ENCODE peak calls at places on chromosomes 2 and 18, in four cellular contexts. L is astrocyte of the spinal cord, J is cardiac muscle cell, S is astrocyte. N is an unnamed sample.

GRCh38 chr2:182379235-182379634 is 47.6 kb downstream of the PDE1A start:
- DNase-seq in L (peak; percentile 75), J (no peak), S (peak; percentile 58), N (peak; percentile 84)

GRCh38 chr18:76801567-76802505 is 20.5 kb upstream of the ZNF236 start:
- DNase-seq in L (peak; percentile 50), J (peak; percentile 65), S (no peak), N (peak; percentile 56)

GRCh38 chr2:43110442-43110871 is 115.9 kb downstream of the ZFP36L2 start:
- DNase-seq in L (peak; percentile 50), J (peak; percentile 74), S (peak; percentile 89), N (peak; percentile 81)

GRCh38 chr2:28142403-28142802 is 250.3 kb upstream of the FOSL2 start:
- DNase-seq in L (no peak), J (no peak), S (peak; percentile 22), N (peak; percentile 70)

GRCh38 chr2:40668435-40668834 is 216.5 kb upstream of the SLC8A1 start:
- DNase-seq in L (no peak), J (no peak), S (no peak), N (peak; percentile 60)

GRCh38 chr2:169709970-169710369 is 15.7 kb downstream of the PHOSPHO2 start:
- DNase-seq in L (no peak), J (no peak), S (no peak), N (no peak)

GRCh38 chr2:102033028-102033749 is 41.4 kb downstream of the IL1R2 start:
- DNase-seq in L (peak; percentile 96), J (no peak), S (peak; percentile 93), N (peak; percentile 98)

GRCh38 chr2:155852156-155852555 is 480.4 kb downstream of the NR4A2 start:
- DNase-seq in L (no peak), J (no peak), S (no peak), N (no peak)

GRCh38 chr2:235864746-235865535 is 303.2 kb downstream of the GBX2 start:
- DNase-seq in L (peak; percentile 23), J (no peak), S (peak; percentile 29), N (peak; percentile 10)
- H3K4me3 ChIP-seq in L (no peak overlapping the region), J (no peak overlapping the region), S (peak overlapping the region; percentile 42), N (no peak overlapping the region)

GRCh38 chr18:50933684-50934083 is 34.2 kb upstream of the ELAC1 start:
- DNase-seq in L (no peak), J (peak; percentile 26), S (no peak), N (no peak)

GRCh38 chr18:50938912-50939311 is 28.9 kb upstream of the ELAC1 start:
- DNase-seq in L (no peak), J (no peak), S (no peak), N (no peak)

GRCh38 chr18:50934545-50935211 is 33.2 kb upstream of the ELAC1 start:
- DNase-seq in L (no peak), J (no peak), S (no peak), N (no peak)

GRCh38 chr18:50937183-50937582 is 30.7 kb upstream of the ELAC1 start:
- DNase-seq in L (no peak), J (no peak), S (no peak), N (no peak)
- TF ChIP-seq CTCF in L (no peak), J (no peak), S (no peak), N (no peak)

GRCh38 chr2:236172238-236172865 is 4.2 kb upstream of the GBX2 start:
- DNase-seq in L (no peak), J (no peak), S (no peak), N (no peak)

GRCh38 chr2:236174608-236175001 is 6.4 kb upstream of the GBX2 start:
- DNase-seq in L (no peak), J (no peak), S (no peak), N (no peak)

GRCh38 chr2:236172866-236173733 is 4.9 kb upstream of the GBX2 start:
- DNase-seq in L (no peak), J (no peak), S (no peak), N (no peak)

GRCh38 chr2:236176417-236176816 is 8.2 kb upstream of the GBX2 start:
- DNase-seq in L (no peak), J (peak; percentile 62), S (no peak), N (peak; percentile 48)

DNA sequence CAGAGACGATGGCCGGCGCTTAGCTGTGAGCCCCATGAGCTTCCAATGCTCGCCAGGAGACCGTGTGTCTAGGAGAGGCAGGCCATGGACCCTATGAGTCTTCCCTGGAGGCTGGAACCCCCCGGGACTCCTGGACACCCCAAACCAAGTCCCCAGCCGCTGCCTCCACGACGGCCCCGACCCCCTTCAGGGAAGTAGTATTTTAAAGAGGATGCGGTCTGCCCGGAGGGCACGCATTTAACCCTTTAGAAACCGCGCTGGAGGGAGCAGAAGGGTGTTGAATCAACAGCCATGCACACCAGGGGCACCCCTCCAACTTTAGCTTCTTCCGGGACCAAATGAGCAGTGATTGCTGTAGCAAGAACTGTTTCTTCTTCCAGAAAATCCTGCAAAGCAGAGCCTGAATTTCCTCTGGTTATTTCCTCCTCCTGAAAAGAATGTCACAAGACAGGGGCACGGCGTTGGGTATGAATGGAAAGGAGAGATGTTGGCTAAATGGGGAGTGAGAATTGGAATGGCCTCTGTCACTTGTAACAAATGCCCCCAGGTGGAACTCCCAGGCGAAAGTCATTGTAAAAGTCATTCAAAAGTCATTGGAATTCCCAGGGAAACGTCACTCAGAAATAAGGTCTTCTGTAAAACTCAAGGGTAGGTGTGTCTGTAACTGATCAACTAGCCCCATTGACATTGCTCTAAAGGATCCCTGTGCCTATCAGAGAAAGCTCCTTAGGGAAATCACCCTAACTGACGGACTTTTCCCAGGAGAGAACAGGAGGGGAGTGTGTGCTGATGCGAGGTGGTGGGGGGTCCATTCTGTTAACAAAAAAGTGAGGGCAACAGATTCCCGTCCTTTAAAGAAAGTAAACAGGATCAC is 5.8 kb upstream of the GBX2 start:
- DNase-seq in L (no peak), J (no peak), S (no peak), N (no peak)
- H3K4me3 ChIP-seq in L (no peak overlapping the region), J (no peak overlapping the region), S (no peak overlapping the region), N (no peak overlapping the region)

DNA sequence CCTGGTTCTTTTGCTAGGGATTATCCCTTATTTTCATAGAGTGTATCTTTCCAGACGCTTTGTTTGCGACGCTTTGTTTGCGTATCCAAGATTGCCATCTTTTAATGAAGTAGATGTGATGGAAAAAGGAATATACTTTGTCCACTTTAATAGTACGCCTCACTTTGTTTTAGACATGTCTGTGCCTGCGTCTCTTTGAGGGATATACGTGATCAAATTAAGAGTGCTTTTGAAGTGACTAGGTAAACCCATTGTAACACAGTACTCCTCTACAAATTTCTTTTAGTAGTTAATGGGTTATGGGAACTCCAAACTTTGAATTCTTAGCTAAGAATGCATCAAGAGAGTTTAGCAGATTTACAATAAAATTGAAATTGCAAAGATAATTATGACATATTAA is 27.9 kb downstream of the ACSL3 start:
- DNase-seq in L (no peak), J (no peak), S (no peak), N (no peak)
- TF ChIP-seq CTCF in L (no peak), J (no peak), S (no peak), N (no peak)

DNA sequence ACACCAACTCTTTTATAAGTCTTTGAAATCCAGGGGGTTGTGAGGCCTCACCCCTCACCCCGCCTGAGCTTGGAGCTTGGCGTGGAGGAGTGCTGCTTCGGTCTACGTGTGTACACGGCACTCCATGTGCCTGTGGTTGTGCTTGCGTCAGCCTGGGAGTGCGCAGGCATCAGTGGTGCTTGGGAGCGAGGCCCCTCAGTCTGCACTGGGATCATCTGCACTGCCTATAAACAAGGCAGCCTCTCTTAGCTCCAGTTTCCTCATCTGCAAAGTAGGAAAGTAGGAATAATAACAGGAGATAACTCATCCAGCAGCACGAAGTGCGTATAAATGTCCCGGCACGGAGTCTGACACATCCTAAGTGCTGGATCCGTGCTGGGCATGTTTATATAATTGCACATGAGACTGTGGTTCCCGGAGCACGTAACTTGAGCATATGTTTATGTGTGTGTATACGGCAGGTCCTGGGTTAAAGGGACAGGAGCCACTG is 1.2 kb downstream of the GYPC start:
- DNase-seq in L (peak; percentile 95), J (no peak), S (peak; percentile 84), N (peak; percentile 95)
- H3K4me3 ChIP-seq in L (peak overlapping the region; percentile 67), J (peak overlapping the region; percentile 43), S (peak overlapping the region; percentile 78), N (peak overlapping the region; percentile 84)

DNA sequence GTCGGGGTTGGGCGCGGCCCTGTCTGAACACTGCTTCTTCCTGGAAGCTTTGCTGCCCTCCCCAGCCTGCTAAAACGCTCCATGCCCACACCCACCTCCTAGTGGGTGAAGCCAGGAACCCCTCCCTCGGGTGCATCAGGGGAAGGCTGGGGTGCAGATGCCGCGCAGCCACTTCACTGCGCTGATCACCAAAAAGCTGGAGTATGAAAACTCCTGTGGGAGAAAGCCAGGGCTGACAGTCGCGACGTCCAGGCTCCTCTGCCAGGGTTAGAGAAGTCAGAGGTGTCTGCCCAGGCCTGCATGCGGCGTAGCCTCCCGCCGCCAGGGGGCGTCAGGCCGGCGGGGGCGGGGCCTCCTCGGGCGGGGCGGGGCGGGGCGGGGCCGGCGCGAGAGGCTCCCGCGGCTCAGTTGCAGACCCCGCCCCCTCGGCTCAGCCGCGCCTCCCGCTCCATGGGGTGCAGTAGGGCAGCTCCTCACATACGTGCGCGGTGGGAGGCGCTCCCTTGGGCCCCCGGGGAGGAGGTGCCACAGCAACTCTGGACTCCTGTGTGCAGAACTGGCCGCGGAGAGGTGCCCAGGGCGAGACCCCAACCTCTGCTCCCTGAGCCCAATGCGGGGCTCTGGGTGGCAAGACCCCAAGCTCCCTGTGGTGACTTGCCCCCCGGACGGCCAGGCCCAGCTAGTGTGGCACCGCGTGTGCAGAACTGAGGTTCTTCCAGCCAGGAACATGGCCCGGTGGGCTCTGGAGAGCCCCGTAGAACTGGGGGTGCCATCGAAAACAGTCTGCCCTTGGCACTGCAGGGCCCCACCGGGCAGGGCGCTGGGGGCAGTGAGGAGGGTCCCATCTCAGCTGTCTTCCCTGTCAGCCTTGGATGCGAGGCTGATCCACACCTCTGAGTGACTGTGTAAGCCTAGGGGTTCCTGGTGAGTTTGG is 1.8 kb upstream of the RNPEPL1 start:
- DNase-seq in L (peak; percentile 69), J (peak; percentile 92), S (peak; percentile 51), N (peak; percentile 84)
- TF ChIP-seq CTCF in L (peak; percentile 74), J (peak; percentile 65), S (peak; percentile 20), N (peak; percentile 57)

GRCh38 chr2:173580869-173581268 is 226.2 kb downstream of the CDCA7 start:
- DNase-seq in L (no peak), J (no peak), S (no peak), N (no peak)

GRCh38 chr2:173583196-173583595 is 228.5 kb downstream of the CDCA7 start:
- DNase-seq in L (no peak), J (no peak), S (no peak), N (no peak)

GRCh38 chr2:173588931-173589369 is 234.3 kb downstream of the CDCA7 start:
- DNase-seq in L (no peak), J (no peak), S (peak; percentile 27), N (peak; percentile 35)

GRCh38 chr2:173584000-173584399 is 229.3 kb downstream of the CDCA7 start:
- DNase-seq in L (no peak), J (no peak), S (no peak), N (no peak)

DNA sequence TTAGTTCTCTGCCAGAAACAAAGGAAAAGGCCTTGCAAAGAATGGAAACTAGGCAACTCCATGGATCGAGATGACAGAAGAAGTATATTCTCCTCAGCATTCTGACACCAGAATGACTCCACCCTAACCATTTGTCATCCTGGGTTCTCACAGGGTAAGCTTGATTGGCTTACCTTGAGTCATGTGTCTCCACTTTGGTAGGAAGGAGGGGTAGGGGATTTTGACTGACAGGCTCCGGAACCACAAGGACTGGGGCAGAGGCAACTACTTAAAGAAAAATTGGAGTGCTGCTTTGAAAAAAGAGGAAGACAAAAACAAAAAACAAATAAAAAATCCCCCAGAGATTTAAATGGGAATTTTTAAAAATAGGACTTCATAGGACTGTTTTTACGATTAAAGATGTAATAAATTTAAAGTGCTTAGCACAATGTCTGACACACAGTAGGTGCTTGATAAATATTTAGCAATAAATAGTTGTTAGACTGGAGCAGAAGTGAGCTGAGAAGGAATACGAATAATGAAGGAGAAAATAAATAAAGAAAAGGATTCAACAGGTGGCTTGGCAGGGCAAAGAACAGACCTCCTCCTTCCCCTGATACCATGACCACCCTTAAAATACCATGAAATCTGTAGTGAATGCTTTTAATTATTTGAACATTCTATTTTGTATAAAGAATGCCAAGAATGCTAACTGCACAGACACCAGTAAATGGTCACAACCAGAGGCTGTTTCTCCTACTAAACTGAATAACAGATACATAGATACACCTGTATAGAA is 230.2 kb downstream of the CDCA7 start:
- DNase-seq in L (no peak), J (no peak), S (no peak), N (no peak)
- H3K4me3 ChIP-seq in L (no peak overlapping the region), J (no peak overlapping the region), S (no peak overlapping the region), N (no peak overlapping the region)

N was measured in fibroblast of pulmonary artery.